ENCODE peak calls at places on chromosomes 1 and 21, in eight cellular contexts. P is stomach, U is HCT116, D is H1, N is GM12891, V is HepG2, A is esophagus muscularis mucosa, X is GM12892. L is an unnamed sample.

GRCh38 chr1:29201595-29202051 is 19.9 kb upstream of the SRSF4 start:
- DNase-seq in P (no peak), U (no peak), D (no peak), N (no peak), V (no peak), A (no peak), X (no peak), L (no peak)

GRCh38 chr1:90711696-90712095 is 5.4 kb downstream of the BARHL2 start:
- DNase-seq in P (no peak), U (no peak), D (no peak), N (no peak), V (no peak), A (no peak), X (no peak), L (no peak)

GRCh38 chr1:24928631-24929090 is 1.4 kb downstream of the RUNX3 start:
- DNase-seq in P (no peak), U (no peak), D (peak), N (no peak), V (no peak), A (no peak), X (no peak), L (no peak)

GRCh38 chr21:26005464-26005863 is 165.1 kb downstream of the APP start:
- DNase-seq in P (no peak), U (no peak), D (no peak), N (no peak), V (no peak), A (no peak), X (no peak), L (no peak)

GRCh38 chr1:205629751-205630150 is 2.1 kb downstream of the ELK4 start:
- DNase-seq in P (no peak), U (no peak), D (no peak), N (no peak), V (no peak), A (peak), X (no peak), L (no peak)

GRCh38 chr1:32907435-32907834 is 6.2 kb upstream of the TMEM54 start:
- DNase-seq in P (no peak), U (no peak), D (no peak), N (no peak), V (no peak), A (no peak), X (no peak), L (no peak)

GRCh38 chr1:59605761-59606160 is 209.0 kb upstream of the HOOK1 start:
- DNase-seq in P (no peak), U (no peak), D (no peak), N (no peak), V (no peak), A (no peak), X (no peak), L (no peak)

GRCh38 chr1:16677552-16678423 is 11.0 kb upstream of the RNU1-3 start:
- DNase-seq in P (no peak), U (peak), D (peak), N (peak), V (peak), A (peak), X (peak), L (no peak)

GRCh38 chr1:231231511-231231910 is 9.5 kb upstream of the GNPAT start:
- DNase-seq in P (no peak), U (no peak), D (no peak), N (no peak), V (no peak), A (no peak), X (no peak), L (no peak)

GRCh38 chr1:84121360-84121759 is 22.7 kb upstream of the PRKACB start:
- DNase-seq in P (no peak), U (no peak), D (no peak), N (no peak), V (no peak), A (no peak), X (no peak), L (no peak)

GRCh38 chr1:218983848-218984247 is 189.8 kb upstream of the LYPLAL1 start:
- DNase-seq in P (no peak), U (no peak), D (no peak), N (no peak), V (peak), A (no peak), X (no peak), L (no peak)

GRCh38 chr1:240739754-240740153 is 127.8 kb upstream of the GREM2 start:
- DNase-seq in P (no peak), U (no peak), D (no peak), N (no peak), V (no peak), A (no peak), X (no peak), L (no peak)

GRCh38 chr21:42590431-42591131 is 62.8 kb upstream of the PDE9A start:
- DNase-seq in P (no peak), U (no peak), D (no peak), N (no peak), V (no peak), A (no peak), X (no peak), L (no peak)

GRCh38 chr1:77958850-77959249 is 20.0 kb downstream of the FUBP1 start:
- DNase-seq in P (no peak), U (no peak), D (no peak), N (no peak), V (no peak), A (no peak), X (no peak), L (no peak)

GRCh38 chr1:9495854-9496374 is 43.4 kb upstream of the SLC25A33 start:
- DNase-seq in P (no peak), U (no peak), D (no peak), N (no peak), V (no peak), A (no peak), X (no peak), L (no peak)

GRCh38 chr21:33174756-33175155 is 55.0 kb upstream of the IFNAR2 start:
- DNase-seq in P (no peak), U (no peak), D (no peak), N (no peak), V (no peak), A (no peak), X (no peak), L (no peak)

GRCh38 chr1:8420318-8420717 is 102.4 kb downstream of the SLC45A1 start:
- DNase-seq in P (no peak), U (no peak), D (no peak), N (no peak), V (peak), A (no peak), X (no peak), L (no peak)

GRCh38 chr1:153985984-153986761 is at the start of gene RAB13:
- DNase-seq in P (peak), U (peak), D (peak), N (no peak), V (peak), A (peak), X (no peak), L (no peak)
- TF ChIP-seq POLR2AphosphoS5 in P (no peak), U (peak), D (peak), N (no peak), V (peak), A (peak), X (no peak), L (no peak)

GRCh38 chr1:201466492-201466891 is 2.5 kb downstream of the PHLDA3 start:
- DNase-seq in P (peak), U (no peak), D (no peak), N (no peak), V (no peak), A (no peak), X (no peak), L (no peak)

GRCh38 chr1:201468501-201468843 is 516 bp downstream of the PHLDA3 start:
- DNase-seq in P (peak), U (no peak), D (no peak), N (peak), V (no peak), A (no peak), X (peak), L (no peak)

GRCh38 chr1:201470581-201470980 is 1.6 kb upstream of the PHLDA3 start:
- DNase-seq in P (no peak), U (no peak), D (no peak), N (no peak), V (no peak), A (no peak), X (no peak), L (no peak)

GRCh38 chr1:201469645-201470074 is 672 bp upstream of the PHLDA3 start:
- DNase-seq in P (no peak), U (no peak), D (no peak), N (no peak), V (no peak), A (no peak), X (no peak), L (no peak)

GRCh38 chr1:201468844-201469644 is at the start of gene PHLDA3:
- DNase-seq in P (peak), U (no peak), D (peak), N (peak), V (peak), A (peak), X (peak), L (no peak)
- TF ChIP-seq POLR2A in P (no peak), U (no peak), D (no peak), N (no peak), V (peak), A (peak), X (peak), L (peak)

GRCh38 chr1:199862047-199862446 is 165.5 kb upstream of the NR5A2 start:
- DNase-seq in P (no peak), U (no peak), D (no peak), N (no peak), V (no peak), A (no peak), X (no peak), L (no peak)
- TF ChIP-seq POLR2AphosphoS5 in P (no peak), U (no peak), D (no peak), N (no peak), V (no peak), A (no peak), X (no peak), L (no peak)

GRCh38 chr1:67795179-67795916 is 37.9 kb downstream of the GNG12 start:
- DNase-seq in P (no peak), U (no peak), D (no peak), N (no peak), V (no peak), A (peak), X (no peak), L (no peak)
- TF ChIP-seq POLR2A in P (no peak), U (no peak), D (no peak), N (no peak), V (no peak), A (no peak), X (no peak), L (no peak)

GRCh38 chr1:200415693-200416593 is 6.1 kb upstream of the ZNF281 start:
- DNase-seq in P (peak), U (peak), D (no peak), N (no peak), V (peak), A (no peak), X (no peak), L (no peak)
- TF ChIP-seq POLR2AphosphoS5 in P (peak), U (peak), D (no peak), N (no peak), V (no peak), A (peak), X (no peak), L (no peak)

GRCh38 chr1:106964505-106964904 is 92.0 kb upstream of the PRMT6 start:
- DNase-seq in P (no peak), U (no peak), D (no peak), N (no peak), V (no peak), A (no peak), X (no peak), L (no peak)

GRCh38 chr1:106972074-106972473 is 84.4 kb upstream of the PRMT6 start:
- DNase-seq in P (no peak), U (no peak), D (no peak), N (no peak), V (no peak), A (no peak), X (no peak), L (no peak)

DNA sequence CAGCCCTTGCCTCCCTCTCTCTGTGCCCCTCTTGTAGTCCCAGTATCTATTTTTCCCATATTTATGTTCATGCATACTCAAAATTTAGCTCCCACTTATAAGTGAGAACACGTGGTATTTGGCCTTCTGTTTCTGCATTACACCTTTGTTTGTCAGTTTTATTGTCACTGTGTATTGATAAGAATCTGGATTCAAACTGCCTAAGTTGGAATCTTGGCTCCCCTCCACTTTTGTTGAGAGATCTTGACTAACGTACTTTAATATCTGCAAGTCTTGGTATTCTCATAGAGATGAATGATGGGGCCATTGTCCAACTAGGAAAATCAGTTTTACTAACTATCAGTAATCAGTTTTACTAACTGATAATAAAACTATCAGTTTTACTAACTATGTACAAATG is 87.8 kb upstream of the PRMT6 start:
- DNase-seq in P (no peak), U (no peak), D (no peak), N (no peak), V (no peak), A (no peak), X (no peak), L (no peak)
- TF ChIP-seq POLR2A in P (no peak), U (no peak), D (no peak), N (no peak), V (no peak), A (no peak), X (no peak), L (no peak)

DNA sequence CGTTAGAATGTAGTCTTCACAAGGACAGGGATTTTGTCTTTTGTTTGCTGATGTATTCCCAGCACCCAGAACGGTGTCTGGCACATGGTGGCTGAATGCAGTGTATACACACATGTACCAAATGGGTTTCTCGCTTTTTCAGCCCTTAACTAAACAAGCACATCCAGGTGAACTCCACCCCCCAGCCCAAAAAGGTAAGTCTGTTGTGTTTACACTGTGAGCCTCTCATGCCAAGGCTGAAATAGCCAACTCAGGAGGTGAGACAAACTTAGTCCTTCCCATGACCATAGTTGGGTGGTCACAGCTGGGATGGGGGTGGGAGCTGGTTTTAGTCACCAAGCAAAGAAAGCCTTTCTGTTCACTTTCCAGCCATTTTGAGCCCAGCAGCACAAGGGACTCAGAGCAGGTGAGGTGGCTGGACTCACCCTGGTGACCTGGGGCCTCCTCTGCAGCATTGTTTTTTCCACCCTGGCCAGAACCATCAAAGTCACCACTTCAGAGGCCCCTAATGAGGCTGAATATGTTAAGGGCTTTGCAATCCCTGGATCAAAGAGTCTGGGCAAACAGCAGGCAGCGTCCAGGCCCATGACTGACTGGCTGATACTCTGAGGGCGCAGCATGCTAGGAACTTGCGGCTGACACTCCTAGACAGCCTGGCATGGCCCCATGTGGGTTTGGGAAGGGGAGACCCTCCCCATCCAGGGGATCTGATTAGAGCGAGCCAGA is 8.7 kb downstream of the TENT5B start:
- DNase-seq in P (no peak), U (no peak), D (peak), N (no peak), V (peak), A (no peak), X (no peak), L (no peak)
- TF ChIP-seq POLR2AphosphoS5 in P (no peak), U (peak), D (peak), N (no peak), V (peak), A (no peak), X (no peak), L (no peak)

DNA sequence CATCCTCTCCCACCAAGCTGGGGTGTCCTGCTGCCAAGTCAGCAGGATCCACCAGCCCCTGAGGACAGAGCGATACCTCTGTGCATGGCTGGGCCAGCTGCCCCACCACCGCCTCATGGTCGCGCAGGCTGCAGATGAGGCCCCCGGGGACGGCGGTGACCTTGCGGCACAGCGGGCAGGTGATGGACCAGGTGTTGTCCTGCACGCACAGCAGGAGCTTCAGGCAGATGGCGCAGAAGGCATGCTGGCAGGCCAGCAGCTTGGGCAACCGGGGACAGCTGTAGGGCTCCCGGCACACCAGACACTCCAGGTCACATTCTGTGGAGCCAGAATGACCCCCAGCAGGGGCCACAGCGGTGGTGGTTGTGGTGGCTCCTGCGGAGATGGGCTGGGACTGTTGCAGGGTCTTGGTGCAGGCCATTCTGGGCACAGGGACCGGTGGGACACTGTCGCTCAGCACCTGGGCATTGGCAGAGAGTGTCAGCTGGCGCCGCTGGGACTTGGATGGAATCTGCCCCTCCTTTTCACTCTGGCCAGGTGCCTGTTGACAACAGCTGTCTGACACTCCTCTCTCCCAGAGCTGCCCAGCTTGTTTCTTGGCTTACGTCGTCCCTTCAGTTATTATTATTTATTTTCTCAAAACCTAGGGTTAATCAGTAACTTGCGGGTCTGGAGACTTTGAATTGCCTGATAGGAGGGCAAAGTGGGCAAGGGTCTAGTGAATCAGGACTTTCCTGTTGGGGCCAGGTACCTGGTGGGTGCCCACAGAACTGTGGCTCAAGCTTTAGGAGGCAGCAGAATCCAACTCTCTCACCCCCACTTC is at the start of gene RNF186:
- DNase-seq in P (peak), U (no peak), D (no peak), N (no peak), V (peak), A (no peak), X (no peak), L (no peak)
- TF ChIP-seq POLR2A in P (no peak), U (no peak), D (no peak), N (no peak), V (no peak), A (no peak), X (no peak), L (no peak)

DNA sequence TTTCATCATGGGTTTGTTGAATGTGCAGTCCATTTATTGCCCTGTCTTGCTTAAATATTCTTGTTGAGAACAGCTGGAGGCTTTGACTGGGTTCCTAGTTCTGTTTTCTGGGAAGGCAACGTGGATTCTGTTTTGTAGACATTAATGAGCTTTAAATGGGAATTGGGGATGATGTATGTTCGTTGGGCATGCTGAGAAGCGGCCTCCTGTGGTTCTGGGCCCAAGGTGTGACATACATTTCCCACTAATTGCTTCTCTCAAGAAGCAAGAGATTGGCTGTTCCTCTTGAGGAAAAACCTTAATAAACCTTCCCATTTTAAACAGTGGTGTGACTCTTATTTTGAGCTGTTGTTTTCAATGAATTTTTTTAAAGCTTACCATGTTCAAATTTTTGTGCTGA is 22.8 kb downstream of the INKA2 start:
- DNase-seq in P (no peak), U (no peak), D (no peak), N (no peak), V (no peak), A (no peak), X (no peak), L (no peak)
- TF ChIP-seq POLR2AphosphoS5 in P (no peak), U (no peak), D (no peak), N (no peak), V (no peak), A (no peak), X (no peak), L (no peak)

L was measured in vagina.